ENCODE peak calls at places on chromosome 18, in six cellular contexts. W is transverse colon, Y is astrocyte of the spinal cord, Q is mesothelial cell of epicardium, I is B cell, M is AG09319. N is an unnamed sample.

GRCh38 chr18:61892683-61893303 is at the start of gene RNF152:
- DNase-seq in W (peak), Y (peak), Q (peak), I (peak), M (no peak), N (peak)

GRCh38 chr18:36700955-36701354 is 127.8 kb downstream of the TPGS2 start:
- DNase-seq in W (no peak), Y (no peak), Q (no peak), I (no peak), M (no peak), N (no peak)

GRCh38 chr18:33761363-33761762 is 183.3 kb downstream of the ASXL3 start:
- DNase-seq in W (no peak), Y (peak), Q (no peak), I (no peak), M (no peak), N (peak)

GRCh38 chr18:76709659-76710645 is 112.4 kb upstream of the ZNF236 start:
- DNase-seq in W (peak), Y (peak), Q (peak), I (peak), M (peak), N (peak)

GRCh38 chr18:7872569-7872968 is 305.5 kb downstream of the PTPRM start:
- DNase-seq in W (no peak), Y (peak), Q (no peak), I (no peak), M (peak), N (no peak)

GRCh38 chr18:29285471-29285870 is 1108.5 kb upstream of the CDH2 start:
- DNase-seq in W (no peak), Y (no peak), Q (no peak), I (no peak), M (no peak), N (no peak)

GRCh38 chr18:26438980-26439379 is 109.4 kb downstream of the KCTD1 start:
- DNase-seq in W (no peak), Y (no peak), Q (no peak), I (peak), M (no peak), N (no peak)

GRCh38 chr18:56127322-56128099 is 510.9 kb downstream of the TXNL1 start:
- DNase-seq in W (no peak), Y (no peak), Q (no peak), I (no peak), M (no peak), N (no peak)

GRCh38 chr18:58269931-58270330 is 225.9 kb downstream of the NEDD4L start:
- DNase-seq in W (no peak), Y (no peak), Q (no peak), I (no peak), M (no peak), N (no peak)

GRCh38 chr18:33812186-33812585 is 234.2 kb downstream of the ASXL3 start:
- DNase-seq in W (peak), Y (no peak), Q (no peak), I (no peak), M (no peak), N (no peak)

GRCh38 chr18:68152770-68153169 is 562.1 kb downstream of the TMX3 start:
- DNase-seq in W (no peak), Y (no peak), Q (no peak), I (no peak), M (no peak), N (no peak)
- TF ChIP-seq CTCF in W (no peak), Y (no peak), Q (no peak), I (no peak), M (no peak), N (no peak)

GRCh38 chr18:50401334-50401733 is 26.5 kb downstream of the SKA1 start:
- DNase-seq in W (no peak), Y (no peak), Q (no peak), I (no peak), M (no peak), N (no peak)

GRCh38 chr18:50399582-50399981 is 24.7 kb downstream of the SKA1 start:
- DNase-seq in W (no peak), Y (no peak), Q (no peak), I (no peak), M (no peak), N (no peak)

GRCh38 chr18:50398947-50399346 is 24.1 kb downstream of the SKA1 start:
- DNase-seq in W (no peak), Y (no peak), Q (no peak), I (no peak), M (no peak), N (no peak)

GRCh38 chr18:50398099-50398498 is 23.3 kb downstream of the SKA1 start:
- DNase-seq in W (no peak), Y (no peak), Q (no peak), I (no peak), M (no peak), N (no peak)

GRCh38 chr18:50401888-50402287 is 27.0 kb downstream of the SKA1 start:
- DNase-seq in W (peak), Y (peak), Q (peak), I (no peak), M (no peak), N (peak)
- TF ChIP-seq CTCF in W (peak), Y (no peak), Q (no peak), I (no peak), M (no peak), N (no peak)

GRCh38 chr18:9661564-9661963 is 46.5 kb upstream of the RAB31 start:
- DNase-seq in W (no peak), Y (no peak), Q (no peak), I (no peak), M (no peak), N (no peak)
- TF ChIP-seq CTCF in W (no peak), Y (peak), Q (no peak), I (no peak), M (peak), N (no peak)

GRCh38 chr18:4020026-4020425 is 435.1 kb downstream of the DLGAP1 start:
- DNase-seq in W (no peak), Y (no peak), Q (no peak), I (no peak), M (no peak), N (no peak)

GRCh38 chr18:4016391-4017049 is 438.6 kb downstream of the DLGAP1 start:
- DNase-seq in W (no peak), Y (no peak), Q (no peak), I (no peak), M (no peak), N (no peak)

GRCh38 chr18:4017479-4017878 is 437.6 kb downstream of the DLGAP1 start:
- DNase-seq in W (no peak), Y (no peak), Q (no peak), I (no peak), M (no peak), N (peak)
- TF ChIP-seq CTCF in W (no peak), Y (peak), Q (no peak), I (no peak), M (no peak), N (no peak)

GRCh38 chr18:45916302-45916701 is 50.8 kb downstream of the EPG5 start:
- DNase-seq in W (no peak), Y (no peak), Q (no peak), I (no peak), M (no peak), N (peak)
- TF ChIP-seq CTCF in W (no peak), Y (peak), Q (no peak), I (no peak), M (no peak), N (peak)